ENCODE peak calls at places on chromosome 18, in eight cellular contexts. D is CD8-positive, alpha-beta T cell; V is HCT116; E is tibial nerve; X is suprapubic skin; L is tibial artery; N is endodermal cell; U is colonic mucosa. G is an unnamed sample.

GRCh38 chr18:61606759-61607158 is 273.5 kb downstream of the CDH20 start:
- DNase-seq in D (no peak), V (peak), E (peak), X (peak), L (peak), N (peak), U (peak), G (peak)

GRCh38 chr18:32770181-32770650 is 2.6 kb downstream of the KLHL14 start:
- DNase-seq in D (no peak), V (no peak), E (no peak), X (no peak), L (no peak), N (no peak), U (no peak), G (no peak)

GRCh38 chr18:62328775-62329525 is 3.8 kb downstream of the TNFRSF11A start:
- DNase-seq in D (no peak), V (no peak), E (no peak), X (no peak), L (no peak), N (no peak), U (no peak), G (no peak)

GRCh38 chr18:48928787-48929186 is 22.0 kb downstream of the SMAD7 start:
- DNase-seq in D (peak), V (no peak), E (peak), X (no peak), L (peak), N (no peak), U (peak), G (peak)

GRCh38 chr18:14089781-14090180 is 42.5 kb downstream of the ZNF519 start:
- DNase-seq in D (no peak), V (no peak), E (no peak), X (no peak), L (no peak), N (no peak), U (no peak), G (no peak)

GRCh38 chr18:48328473-48329205 is 80.5 kb downstream of the ZBTB7C start:
- DNase-seq in D (no peak), V (peak), E (no peak), X (no peak), L (no peak), N (no peak), U (no peak), G (peak)

GRCh38 chr18:21242141-21243040 is at the start of gene GREB1L:
- DNase-seq in D (no peak), V (peak), E (no peak), X (no peak), L (peak), N (peak), U (peak), G (peak)

GRCh38 chr18:73365018-73365417 is 497.2 kb upstream of the NETO1 start:
- DNase-seq in D (no peak), V (no peak), E (no peak), X (no peak), L (no peak), N (no peak), U (no peak), G (no peak)

GRCh38 chr18:46672062-46672970 is 15.3 kb upstream of the LOXHD1 start:
- DNase-seq in D (no peak), V (no peak), E (no peak), X (no peak), L (no peak), N (no peak), U (no peak), G (no peak)

GRCh38 chr18:75809392-75809791 is 381.9 kb upstream of the SMIM21 start:
- DNase-seq in D (no peak), V (no peak), E (no peak), X (no peak), L (no peak), N (no peak), U (peak), G (no peak)

GRCh38 chr18:75811156-75811555 is 383.7 kb upstream of the SMIM21 start:
- DNase-seq in D (no peak), V (no peak), E (no peak), X (no peak), L (no peak), N (no peak), U (no peak), G (no peak)

GRCh38 chr18:75815767-75816166 is 388.3 kb upstream of the SMIM21 start:
- DNase-seq in D (no peak), V (no peak), E (no peak), X (no peak), L (no peak), N (no peak), U (no peak), G (no peak)

DNA sequence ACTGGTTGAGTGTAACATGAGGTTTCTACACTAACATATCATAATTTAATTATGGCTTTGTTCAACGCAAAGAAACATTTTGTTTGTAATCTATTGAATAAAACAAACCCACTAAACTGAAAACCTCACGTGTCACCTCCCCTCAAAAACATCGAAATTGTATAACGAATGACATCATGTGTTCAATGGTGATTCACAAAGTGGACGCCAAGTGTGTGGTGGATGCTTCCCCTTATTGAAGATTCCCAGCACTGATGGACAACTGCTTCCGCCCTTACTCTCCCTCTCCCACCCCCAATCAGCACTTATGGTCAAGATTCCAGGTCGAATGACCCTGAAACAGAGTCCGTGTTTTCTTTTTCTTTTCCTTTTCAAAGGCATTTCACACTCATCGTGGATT is 383.0 kb upstream of the SMIM21 start:
- DNase-seq in D (no peak), V (no peak), E (no peak), X (no peak), L (no peak), N (no peak), U (no peak), G (no peak)
- H3K4me3 ChIP-seq in D (no peak), V (no peak), E (no peak), X (no peak), L (no peak), N (no peak), U (no peak), G (no peak)

DNA sequence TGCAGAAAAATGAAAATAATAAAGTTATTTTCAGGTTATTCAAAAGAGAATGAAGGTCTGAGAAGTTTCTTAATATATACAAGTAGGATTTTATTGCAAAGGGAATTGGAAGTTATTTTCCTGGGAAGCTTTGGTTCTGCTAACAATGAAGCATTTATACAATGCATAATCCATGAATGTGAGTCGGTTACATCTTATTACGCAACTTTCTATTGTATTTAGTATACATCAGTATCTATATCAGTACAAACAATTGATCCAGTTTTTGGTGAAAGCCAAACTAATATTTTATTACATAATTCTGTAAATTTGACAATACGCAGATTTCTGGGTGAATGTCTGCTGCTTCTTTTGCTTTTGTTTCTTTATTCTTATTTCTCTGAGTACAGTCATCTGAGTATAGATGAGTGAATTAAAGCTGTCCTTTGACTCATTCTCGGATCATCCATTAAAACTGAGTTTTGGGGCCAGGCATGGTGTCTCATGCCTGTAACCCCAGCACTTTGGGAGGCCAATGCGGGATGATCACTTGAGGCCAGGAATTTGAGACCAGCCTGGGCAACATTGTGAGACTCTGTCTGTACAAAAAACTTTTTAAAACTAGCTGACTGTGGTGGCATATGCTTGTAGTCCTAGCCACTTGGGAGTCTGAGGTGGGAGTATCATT is 108.5 kb downstream of the SOCS6 start:
- DNase-seq in D (no peak), V (no peak), E (no peak), X (no peak), L (no peak), N (no peak), U (no peak), G (peak)
- TF ChIP-seq CTCF in D (no peak), V (no peak), E (no peak), X (no peak), L (no peak), N (no peak), U (no peak), G (no peak)

DNA sequence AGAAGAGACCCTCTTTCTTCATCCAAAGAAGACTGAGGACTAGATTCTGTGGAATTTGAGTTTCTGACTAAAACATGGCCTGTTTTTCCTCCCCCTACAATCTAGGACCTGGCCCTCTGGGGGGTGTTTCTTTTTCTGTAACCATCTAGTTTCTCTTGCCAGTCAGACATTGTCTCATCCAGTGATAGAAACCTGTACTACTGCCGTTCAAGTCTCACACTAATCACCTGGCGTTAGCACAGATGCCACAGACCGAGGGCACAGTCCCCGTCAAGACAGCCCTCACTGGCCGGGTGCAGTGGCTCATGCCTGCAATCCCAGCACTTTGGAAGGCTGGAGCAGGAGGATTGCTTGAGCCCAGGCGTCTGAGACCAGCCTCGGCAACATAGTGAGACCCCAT is 126.9 kb upstream of the NDUFV2 start:
- DNase-seq in D (no peak), V (no peak), E (no peak), X (no peak), L (no peak), N (no peak), U (no peak), G (no peak)
- H3K4me3 ChIP-seq in D (no peak), V (no peak), E (no peak), X (no peak), L (no peak), N (no peak), U (no peak), G (no peak)

DNA sequence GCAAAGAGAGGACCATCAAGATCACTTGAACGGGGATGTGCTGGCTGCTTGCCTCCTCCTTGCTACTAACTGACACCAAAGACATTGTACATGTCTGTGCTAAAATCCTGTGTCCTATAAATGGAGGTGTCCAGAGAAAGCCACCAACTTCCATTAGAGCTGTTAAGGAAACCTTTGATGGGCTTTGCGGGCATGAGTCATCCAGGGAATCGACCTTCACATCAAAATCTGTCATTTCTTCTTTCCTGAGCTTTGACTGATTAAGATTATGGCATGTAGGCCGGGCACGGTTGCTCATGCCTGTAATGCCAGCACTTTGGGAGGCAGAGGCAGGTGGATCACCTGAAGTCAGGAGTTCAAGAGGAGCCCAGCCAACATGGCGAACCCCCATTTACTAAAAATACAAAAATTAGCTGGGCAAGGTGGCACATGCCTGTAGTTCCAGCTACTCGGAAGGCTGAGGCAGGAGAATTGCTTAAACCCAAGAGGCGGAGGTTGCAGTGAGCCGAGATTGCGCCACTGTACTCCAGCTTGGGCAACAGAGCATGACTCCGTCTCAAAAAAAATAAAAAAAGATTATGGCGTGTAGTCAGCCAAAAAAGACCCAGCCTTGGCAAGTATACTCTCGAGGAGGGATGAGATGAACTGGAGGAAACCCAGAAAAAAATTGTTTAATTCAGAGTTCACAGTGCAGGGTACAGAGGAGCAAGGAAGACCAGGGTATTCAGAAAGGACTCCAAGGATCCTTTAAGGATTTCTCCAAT is 115.8 kb downstream of the CABLES1 start:
- DNase-seq in D (no peak), V (no peak), E (peak), X (no peak), L (peak), N (no peak), U (no peak), G (no peak)
- TF ChIP-seq CTCF in D (no peak), V (no peak), E (no peak), X (no peak), L (no peak), N (no peak), U (no peak), G (no peak)

DNA sequence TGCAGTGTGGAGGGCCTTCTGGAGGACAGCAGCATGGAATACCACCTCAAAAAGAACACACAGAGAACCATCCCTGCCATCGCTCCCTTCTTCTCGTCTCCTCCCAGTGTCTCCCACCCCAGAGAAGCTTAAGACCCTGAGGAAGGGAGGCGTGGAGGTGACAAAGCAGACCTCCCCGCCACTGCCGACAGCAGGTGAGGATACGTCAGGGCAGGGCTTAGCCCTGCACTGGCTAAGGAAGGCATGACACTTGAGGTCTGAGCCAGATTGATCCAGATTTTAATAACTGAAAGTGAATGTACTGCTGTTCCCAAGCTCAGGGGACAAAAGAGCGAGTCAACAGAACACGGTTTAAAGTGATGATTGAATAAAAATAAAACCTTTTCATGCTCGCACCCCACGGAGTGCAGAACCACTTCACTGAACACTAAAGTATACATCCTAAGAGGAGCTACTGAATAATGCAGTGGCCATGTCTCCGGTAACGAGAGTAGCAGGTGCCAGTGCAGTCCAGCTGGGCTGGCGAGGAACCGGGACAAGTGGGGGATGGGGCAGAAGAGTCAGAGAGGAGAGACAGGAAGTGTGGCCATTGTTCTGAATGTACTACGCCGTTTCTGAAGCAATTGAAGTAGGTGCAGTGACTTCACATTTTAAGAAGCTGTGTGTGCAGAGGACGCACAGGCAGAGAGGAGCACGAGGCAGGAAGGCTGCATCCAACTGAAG is 391.0 kb downstream of the CDH2 start:
- DNase-seq in D (no peak), V (no peak), E (no peak), X (no peak), L (no peak), N (no peak), U (no peak), G (no peak)
- H3K4me3 ChIP-seq in D (no peak), V (no peak), E (no peak), X (no peak), L (no peak), N (no peak), U (no peak), G (peak)